ENCODE peak calls at places on chromosomes 3 and 15, in six cellular contexts. K, C, A, I, X and L are unnamed samples. For H3K9me3, the result is how much of the 10 kb centered on the place peaks cover.

GRCh38 chr15:89111961-89112340 is 23.7 kb downstream of the ABHD2 start:
- DNase-seq in K (no peak), C (no peak), A (no peak), I (no peak), X (no peak), L (no peak)

GRCh38 chr3:13822042-13822441 is 57.8 kb downstream of the WNT7A start:
- DNase-seq in K (no peak), C (no peak), A (no peak), I (peak), X (no peak), L (no peak)

GRCh38 chr15:29159771-29160455 is 109.7 kb downstream of the NSMCE3 start:
- DNase-seq in K (no peak), C (no peak), A (no peak), I (no peak), X (no peak), L (no peak)

GRCh38 chr3:190272747-190273146 is 49.5 kb downstream of the CLDN1 start:
- DNase-seq in K (no peak), C (no peak), A (no peak), I (no peak), X (no peak), L (no peak)

GRCh38 chr3:185613016-185613415 is 26.9 kb downstream of the SENP2 start:
- DNase-seq in K (no peak), C (no peak), A (no peak), I (no peak), X (no peak), L (no peak)

GRCh38 chr15:92820233-92821021 is 79.7 kb upstream of the CHD2 start:
- DNase-seq in K (peak), C (peak), A (peak), I (peak), X (peak), L (peak)

GRCh38 chr15:39959411-39959810 is 25.5 kb downstream of the EIF2AK4 start:
- DNase-seq in K (no peak), C (no peak), A (no peak), I (no peak), X (no peak), L (no peak)

GRCh38 chr3:150920236-150920635 is 15.0 kb upstream of the MINDY4B start:
- DNase-seq in K (no peak), C (no peak), A (no peak), I (peak), X (no peak), L (no peak)

GRCh38 chr3:185971579-185971978 is 33.8 kb upstream of the TRA2B start:
- DNase-seq in K (no peak), C (no peak), A (no peak), I (no peak), X (no peak), L (no peak)

GRCh38 chr3:189361103-189361835 is 189.5 kb downstream of the TPRG1 start:
- DNase-seq in K (no peak), C (no peak), A (no peak), I (peak), X (no peak), L (no peak)

GRCh38 chr15:67135494-67135893 is 70.1 kb downstream of the SMAD3 start:
- DNase-seq in K (no peak), C (no peak), A (no peak), I (no peak), X (no peak), L (no peak)
- TF ChIP-seq CTCF in K (no peak), C (peak), A (no peak), I (no peak), X (no peak), L (no peak)

GRCh38 chr3:115095236-115095635 is 51.9 kb downstream of the ZBTB20 start:
- DNase-seq in K (no peak), C (no peak), A (no peak), I (no peak), X (no peak), L (no peak)

GRCh38 chr3:115098354-115099073 is 48.6 kb downstream of the ZBTB20 start:
- DNase-seq in K (no peak), C (no peak), A (no peak), I (no peak), X (no peak), L (no peak)

GRCh38 chr3:115099115-115099884 is 47.8 kb downstream of the ZBTB20 start:
- DNase-seq in K (no peak), C (no peak), A (no peak), I (no peak), X (no peak), L (no peak)

GRCh38 chr3:115100806-115101205 is 46.3 kb downstream of the ZBTB20 start:
- DNase-seq in K (no peak), C (no peak), A (no peak), I (no peak), X (no peak), L (no peak)

GRCh38 chr3:115100172-115100571 is 46.9 kb downstream of the ZBTB20 start:
- DNase-seq in K (no peak), C (no peak), A (peak), I (peak), X (peak), L (peak)
- H3K27ac ChIP-seq in K (no peak), C (peak), A (peak), I (no peak), X (peak), L (peak)

DNA sequence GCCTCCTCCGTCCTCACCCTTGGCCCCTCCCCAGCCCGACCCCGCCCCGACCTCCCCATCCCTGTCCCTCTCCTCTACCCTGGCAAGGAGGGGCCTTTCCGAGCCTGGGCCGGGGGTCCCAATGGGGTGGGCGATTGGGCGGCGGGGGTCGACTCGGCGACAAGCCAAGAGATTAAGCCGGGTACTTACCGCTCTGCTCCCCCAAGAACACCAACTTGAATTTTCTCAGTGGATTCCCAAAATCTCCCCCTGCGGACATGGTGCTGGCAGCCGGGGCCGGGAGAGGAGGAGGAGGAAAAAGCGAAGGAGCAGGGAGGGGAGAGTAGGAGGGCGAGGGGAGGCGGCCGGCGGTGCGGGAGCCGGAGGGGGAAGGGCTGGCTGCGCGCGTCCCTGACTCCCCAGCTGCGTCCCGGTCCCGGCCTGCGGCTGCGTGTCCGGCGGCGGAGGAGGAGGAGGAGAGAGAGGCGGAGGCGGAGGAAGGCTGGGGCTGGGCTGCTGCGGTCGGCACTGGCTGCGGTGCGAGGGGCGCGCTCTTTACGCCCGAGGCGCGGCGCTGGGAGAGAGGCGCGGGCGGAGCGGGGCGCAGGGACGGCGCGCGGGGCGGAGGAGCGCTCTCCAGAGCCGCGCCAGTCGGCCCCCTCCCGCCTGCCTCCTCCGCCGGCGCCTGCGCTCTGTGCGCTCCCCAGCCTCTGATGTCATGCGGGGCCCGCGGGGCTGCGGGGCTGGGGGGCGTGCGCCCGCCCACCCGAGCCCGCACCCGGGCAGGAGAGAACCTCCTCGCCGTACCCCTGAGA is at the start of gene RAB6B:
- DNase-seq in K (no peak), C (peak), A (peak), I (no peak), X (no peak), L (no peak)
- H3K9me3 ChIP-seq in K (under half), C (under half), A (under half), I (under half), X (under half), L (under half)

GRCh38 chr3:64152100-64152499 is 73.2 kb downstream of the PRICKLE2 start:
- DNase-seq in K (no peak), C (no peak), A (no peak), I (peak), X (no peak), L (no peak)

GRCh38 chr3:64149886-64150285 is 75.4 kb downstream of the PRICKLE2 start:
- DNase-seq in K (no peak), C (no peak), A (no peak), I (no peak), X (no peak), L (no peak)

GRCh38 chr3:64148955-64149653 is 76.2 kb downstream of the PRICKLE2 start:
- DNase-seq in K (no peak), C (no peak), A (no peak), I (no peak), X (no peak), L (no peak)

GRCh38 chr3:64151335-64151871 is 73.9 kb downstream of the PRICKLE2 start:
- DNase-seq in K (no peak), C (no peak), A (no peak), I (no peak), X (no peak), L (no peak)

GRCh38 chr3:64150527-64151238 is 74.6 kb downstream of the PRICKLE2 start:
- DNase-seq in K (peak), C (peak), A (peak), I (peak), X (no peak), L (no peak)
- TF ChIP-seq CTCF in K (no peak), C (no peak), A (no peak), I (no peak), X (no peak), L (no peak)